ENCODE peak calls at places on chromosomes 16 and 17, in ten cellular contexts. One of them, this sample, is unnamed.

GRCh38 chr16:4402439-4403132 is 13.8 kb downstream of the CORO7 start:
- DNase-seq in prostate gland: peak
- DNase-seq in A549: peak
- DNase-seq in heart left ventricle: peak
- DNase-seq in right lobe of liver: peak
- DNase-seq in lower leg skin: peak
- DNase-seq in GM12892: peak
- DNase-seq in Peyer's patch: peak
- DNase-seq in IMR-90: peak
- DNase-seq in adrenal gland: peak
- DNase-seq in this sample: peak

GRCh38 chr17:72594248-72594647 is 473.4 kb downstream of the SOX9 start:
- DNase-seq in lower leg skin: no peak
- DNase-seq in adrenal gland: no peak
- DNase-seq in prostate gland: no peak
- DNase-seq in right lobe of liver: no peak
- DNase-seq in A549: no peak
- DNase-seq in heart left ventricle: no peak
- DNase-seq in IMR-90: no peak
- DNase-seq in Peyer's patch: no peak
- DNase-seq in GM12892: no peak
- DNase-seq in this sample: no peak

GRCh38 chr16:273547-274421 is 2.0 kb downstream of the RGS11 start:
- DNase-seq in GM12892: peak
- DNase-seq in IMR-90: no peak
- DNase-seq in A549: peak
- DNase-seq in adrenal gland: no peak
- DNase-seq in lower leg skin: no peak
- DNase-seq in heart left ventricle: no peak
- DNase-seq in Peyer's patch: peak
- DNase-seq in right lobe of liver: no peak
- DNase-seq in prostate gland: no peak
- DNase-seq in this sample: peak

GRCh38 chr16:73002836-73003235 is 45.1 kb downstream of the ZFHX3 start:
- DNase-seq in adrenal gland: no peak
- DNase-seq in GM12892: no peak
- DNase-seq in right lobe of liver: no peak
- DNase-seq in lower leg skin: no peak
- DNase-seq in IMR-90: peak
- DNase-seq in prostate gland: no peak
- DNase-seq in Peyer's patch: no peak
- DNase-seq in A549: no peak
- DNase-seq in heart left ventricle: no peak
- DNase-seq in this sample: no peak

GRCh38 chr16:29836623-29837022 is 16.4 kb downstream of the MVP start:
- DNase-seq in GM12892: no peak
- DNase-seq in right lobe of liver: no peak
- DNase-seq in lower leg skin: no peak
- DNase-seq in IMR-90: no peak
- DNase-seq in A549: no peak
- DNase-seq in heart left ventricle: no peak
- DNase-seq in prostate gland: no peak
- DNase-seq in Peyer's patch: no peak
- DNase-seq in adrenal gland: no peak
- DNase-seq in this sample: no peak

GRCh38 chr17:81285179-81285878 is 9.8 kb downstream of the SLC38A10 start:
- DNase-seq in IMR-90: peak
- DNase-seq in heart left ventricle: peak
- DNase-seq in lower leg skin: peak
- DNase-seq in right lobe of liver: peak
- DNase-seq in adrenal gland: peak
- DNase-seq in A549: no peak
- DNase-seq in Peyer's patch: peak
- DNase-seq in GM12892: peak
- DNase-seq in prostate gland: no peak
- DNase-seq in this sample: peak

GRCh38 chr17:61409301-61410099 is 9.9 kb downstream of the TBX2 start:
- DNase-seq in IMR-90: peak
- DNase-seq in Peyer's patch: peak
- DNase-seq in heart left ventricle: peak
- DNase-seq in GM12892: peak
- DNase-seq in prostate gland: peak
- DNase-seq in adrenal gland: peak
- DNase-seq in A549: peak
- DNase-seq in right lobe of liver: peak
- DNase-seq in lower leg skin: peak
- DNase-seq in this sample: peak

GRCh38 chr16:15643453-15644305 is 725 bp upstream of the MARF1 start:
- DNase-seq in A549: peak
- DNase-seq in prostate gland: peak
- DNase-seq in adrenal gland: peak
- DNase-seq in right lobe of liver: no peak
- DNase-seq in Peyer's patch: no peak
- DNase-seq in heart left ventricle: peak
- DNase-seq in lower leg skin: no peak
- DNase-seq in GM12892: no peak
- DNase-seq in IMR-90: peak
- DNase-seq in this sample: peak

DNA sequence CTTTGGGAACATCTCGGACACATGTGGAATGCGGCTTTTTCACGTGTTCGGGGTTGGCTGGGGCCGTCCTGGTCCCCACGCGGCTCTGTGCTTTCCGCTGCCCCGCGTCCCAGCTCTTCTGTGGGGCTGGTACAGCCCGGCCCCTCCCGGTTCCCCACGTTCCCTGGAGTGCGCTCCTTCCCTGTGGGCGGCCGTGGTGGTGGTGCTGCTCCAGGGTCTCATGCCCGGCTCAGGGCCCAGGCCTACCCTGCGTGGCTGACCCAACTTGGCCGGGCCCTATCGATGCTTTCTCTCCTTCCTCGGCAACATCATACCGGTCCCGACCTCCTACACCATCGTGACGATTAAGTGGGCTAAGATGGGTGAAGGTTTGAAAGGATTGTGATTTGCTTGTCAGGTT is 3.3 kb downstream of the TELO2 start:
- DNase-seq in A549: no peak
- DNase-seq in heart left ventricle: no peak
- DNase-seq in IMR-90: no peak
- DNase-seq in Peyer's patch: no peak
- DNase-seq in lower leg skin: no peak
- DNase-seq in adrenal gland: no peak
- DNase-seq in right lobe of liver: no peak
- DNase-seq in prostate gland: no peak
- DNase-seq in GM12892: no peak
- DNase-seq in this sample: no peak
- TF ChIP-seq POLR2A in A549: no peak
- TF ChIP-seq POLR2A in heart left ventricle: no peak
- TF ChIP-seq POLR2A in IMR-90: no peak
- TF ChIP-seq POLR2A in Peyer's patch: no peak
- TF ChIP-seq POLR2A in lower leg skin: no peak
- TF ChIP-seq POLR2A in adrenal gland: no peak
- TF ChIP-seq POLR2A in right lobe of liver: no peak
- TF ChIP-seq POLR2A in prostate gland: no peak
- TF ChIP-seq POLR2A in GM12892: no peak
- TF ChIP-seq POLR2A in this sample: no peak

DNA sequence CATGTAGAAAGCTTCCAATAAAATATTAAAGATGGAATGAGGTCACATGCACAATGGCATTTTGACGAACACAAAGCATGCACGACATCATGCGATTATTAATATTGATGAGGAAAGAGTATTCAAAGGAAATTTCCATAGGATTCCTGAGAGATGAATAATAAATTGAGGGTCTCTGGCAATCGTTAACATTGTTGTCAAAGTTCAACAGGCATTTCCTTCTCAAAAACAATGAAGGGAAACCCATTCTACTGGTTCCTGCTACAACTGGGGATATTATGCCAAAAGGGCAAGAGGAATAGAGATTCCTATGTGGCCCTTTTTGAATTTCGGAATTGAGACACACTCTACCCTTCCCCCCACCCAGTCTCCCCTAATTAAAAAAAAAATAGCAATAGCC is 128.3 kb upstream of the NUDT7 start:
- DNase-seq in IMR-90: no peak
- DNase-seq in adrenal gland: no peak
- DNase-seq in prostate gland: no peak
- DNase-seq in GM12892: no peak
- DNase-seq in lower leg skin: no peak
- DNase-seq in right lobe of liver: no peak
- DNase-seq in A549: no peak
- DNase-seq in Peyer's patch: no peak
- DNase-seq in heart left ventricle: no peak
- DNase-seq in this sample: no peak
- TF ChIP-seq POLR2A in IMR-90: no peak
- TF ChIP-seq POLR2A in adrenal gland: no peak
- TF ChIP-seq POLR2A in prostate gland: no peak
- TF ChIP-seq POLR2A in GM12892: no peak
- TF ChIP-seq POLR2A in lower leg skin: no peak
- TF ChIP-seq POLR2A in right lobe of liver: no peak
- TF ChIP-seq POLR2A in A549: no peak
- TF ChIP-seq POLR2A in Peyer's patch: no peak
- TF ChIP-seq POLR2A in heart left ventricle: no peak
- TF ChIP-seq POLR2A in this sample: no peak

GRCh38 chr16:68311316-68311620 is 449 bp downstream of the PRMT7 start:
- DNase-seq in lower leg skin: no peak
- DNase-seq in heart left ventricle: no peak
- DNase-seq in GM12892: no peak
- DNase-seq in prostate gland: no peak
- DNase-seq in A549: no peak
- DNase-seq in adrenal gland: no peak
- DNase-seq in IMR-90: peak
- DNase-seq in Peyer's patch: no peak
- DNase-seq in right lobe of liver: no peak
- DNase-seq in this sample: no peak

GRCh38 chr16:68306633-68307032 is 4.1 kb downstream of the SLC7A6OS start:
- DNase-seq in A549: no peak
- DNase-seq in Peyer's patch: no peak
- DNase-seq in adrenal gland: no peak
- DNase-seq in heart left ventricle: no peak
- DNase-seq in IMR-90: no peak
- DNase-seq in prostate gland: no peak
- DNase-seq in right lobe of liver: no peak
- DNase-seq in GM12892: no peak
- DNase-seq in lower leg skin: no peak
- DNase-seq in this sample: no peak

GRCh38 chr16:68309798-68310197 is 948 bp downstream of the SLC7A6OS start:
- DNase-seq in right lobe of liver: no peak
- DNase-seq in adrenal gland: no peak
- DNase-seq in prostate gland: no peak
- DNase-seq in Peyer's patch: no peak
- DNase-seq in GM12892: no peak
- DNase-seq in heart left ventricle: no peak
- DNase-seq in A549: no peak
- DNase-seq in lower leg skin: no peak
- DNase-seq in IMR-90: no peak
- DNase-seq in this sample: no peak

GRCh38 chr16:68313116-68313515 is 2.3 kb downstream of the PRMT7 start:
- DNase-seq in adrenal gland: no peak
- DNase-seq in lower leg skin: no peak
- DNase-seq in right lobe of liver: no peak
- DNase-seq in heart left ventricle: no peak
- DNase-seq in IMR-90: no peak
- DNase-seq in prostate gland: no peak
- DNase-seq in Peyer's patch: no peak
- DNase-seq in GM12892: no peak
- DNase-seq in A549: no peak
- DNase-seq in this sample: no peak

DNA sequence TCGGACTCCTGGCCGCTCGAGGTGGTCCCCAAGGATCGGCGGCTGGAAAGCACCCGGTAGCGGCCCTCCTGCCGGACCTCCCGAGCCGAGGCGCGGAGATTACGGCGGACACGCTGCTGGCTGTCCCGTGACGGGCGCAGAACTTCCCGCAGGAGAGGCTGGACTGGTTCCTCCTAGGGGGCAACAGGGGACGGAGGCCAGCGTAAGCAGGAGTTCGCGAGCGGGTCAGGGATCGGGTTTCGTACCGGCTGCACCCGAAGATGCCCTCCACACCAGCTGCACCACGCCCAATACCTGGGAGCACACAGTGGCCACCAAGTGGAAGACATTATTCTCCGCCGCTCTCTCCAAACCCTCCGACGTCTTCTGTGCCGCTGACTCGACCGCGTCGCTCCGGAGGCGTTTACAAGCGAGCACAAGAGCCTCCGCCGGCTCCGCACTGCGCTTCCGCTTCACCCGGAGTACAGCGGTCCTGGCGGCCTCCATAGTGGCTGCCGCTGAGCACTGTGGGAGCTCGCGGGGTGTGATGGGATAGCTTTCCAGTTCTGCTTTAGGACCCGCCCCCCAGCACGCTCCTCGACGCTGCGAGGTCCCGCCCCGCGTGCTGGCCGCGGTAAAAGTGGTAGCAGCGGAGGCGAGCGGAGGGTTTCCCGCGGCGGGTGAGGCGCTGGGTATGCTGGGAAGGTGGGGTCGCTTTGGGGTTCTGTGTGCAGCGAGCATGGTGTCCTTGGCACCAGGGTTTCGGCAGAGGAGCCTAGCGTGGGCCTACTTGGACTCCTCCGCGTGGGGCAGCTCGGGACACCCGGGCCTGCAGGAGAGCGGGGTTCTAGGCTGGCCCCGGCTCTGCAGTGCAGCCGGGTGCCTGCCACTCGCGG is at the start of the genes PRMT7 and SLC7A6OS:
- DNase-seq in A549: peak
- DNase-seq in adrenal gland: peak
- DNase-seq in lower leg skin: peak
- DNase-seq in IMR-90: peak
- DNase-seq in Peyer's patch: peak
- DNase-seq in GM12892: peak
- DNase-seq in heart left ventricle: peak
- DNase-seq in prostate gland: peak
- DNase-seq in right lobe of liver: peak
- DNase-seq in this sample: peak
- TF ChIP-seq POLR2A in A549: peak
- TF ChIP-seq POLR2A in adrenal gland: no peak
- TF ChIP-seq POLR2A in lower leg skin: no peak
- TF ChIP-seq POLR2A in IMR-90: peak
- TF ChIP-seq POLR2A in Peyer's patch: peak
- TF ChIP-seq POLR2A in GM12892: peak
- TF ChIP-seq POLR2A in heart left ventricle: no peak
- TF ChIP-seq POLR2A in prostate gland: peak
- TF ChIP-seq POLR2A in right lobe of liver: peak
- TF ChIP-seq POLR2A in this sample: peak

GRCh38 chr17:7626307-7626706 is 1.3 kb downstream of the SAT2 start:
- DNase-seq in prostate gland: no peak
- DNase-seq in adrenal gland: peak
- DNase-seq in GM12892: no peak
- DNase-seq in IMR-90: no peak
- DNase-seq in Peyer's patch: no peak
- DNase-seq in A549: no peak
- DNase-seq in heart left ventricle: peak
- DNase-seq in lower leg skin: no peak
- DNase-seq in right lobe of liver: peak
- DNase-seq in this sample: no peak

GRCh38 chr17:7623661-7624060 is 4.0 kb downstream of the SAT2 start:
- DNase-seq in IMR-90: no peak
- DNase-seq in prostate gland: no peak
- DNase-seq in A549: no peak
- DNase-seq in Peyer's patch: no peak
- DNase-seq in adrenal gland: no peak
- DNase-seq in GM12892: no peak
- DNase-seq in lower leg skin: no peak
- DNase-seq in heart left ventricle: no peak
- DNase-seq in right lobe of liver: peak
- DNase-seq in this sample: no peak

GRCh38 chr17:7629939-7630571 is at the start of gene SHBG:
- DNase-seq in adrenal gland: no peak
- DNase-seq in GM12892: no peak
- DNase-seq in Peyer's patch: no peak
- DNase-seq in IMR-90: no peak
- DNase-seq in heart left ventricle: no peak
- DNase-seq in prostate gland: no peak
- DNase-seq in lower leg skin: no peak
- DNase-seq in right lobe of liver: peak
- DNase-seq in A549: no peak
- DNase-seq in this sample: no peak

GRCh38 chr17:7626956-7627249 is 718 bp downstream of the SAT2 start:
- DNase-seq in Peyer's patch: no peak
- DNase-seq in prostate gland: no peak
- DNase-seq in adrenal gland: no peak
- DNase-seq in right lobe of liver: no peak
- DNase-seq in IMR-90: no peak
- DNase-seq in lower leg skin: no peak
- DNase-seq in GM12892: no peak
- DNase-seq in A549: no peak
- DNase-seq in heart left ventricle: no peak
- DNase-seq in this sample: no peak

DNA sequence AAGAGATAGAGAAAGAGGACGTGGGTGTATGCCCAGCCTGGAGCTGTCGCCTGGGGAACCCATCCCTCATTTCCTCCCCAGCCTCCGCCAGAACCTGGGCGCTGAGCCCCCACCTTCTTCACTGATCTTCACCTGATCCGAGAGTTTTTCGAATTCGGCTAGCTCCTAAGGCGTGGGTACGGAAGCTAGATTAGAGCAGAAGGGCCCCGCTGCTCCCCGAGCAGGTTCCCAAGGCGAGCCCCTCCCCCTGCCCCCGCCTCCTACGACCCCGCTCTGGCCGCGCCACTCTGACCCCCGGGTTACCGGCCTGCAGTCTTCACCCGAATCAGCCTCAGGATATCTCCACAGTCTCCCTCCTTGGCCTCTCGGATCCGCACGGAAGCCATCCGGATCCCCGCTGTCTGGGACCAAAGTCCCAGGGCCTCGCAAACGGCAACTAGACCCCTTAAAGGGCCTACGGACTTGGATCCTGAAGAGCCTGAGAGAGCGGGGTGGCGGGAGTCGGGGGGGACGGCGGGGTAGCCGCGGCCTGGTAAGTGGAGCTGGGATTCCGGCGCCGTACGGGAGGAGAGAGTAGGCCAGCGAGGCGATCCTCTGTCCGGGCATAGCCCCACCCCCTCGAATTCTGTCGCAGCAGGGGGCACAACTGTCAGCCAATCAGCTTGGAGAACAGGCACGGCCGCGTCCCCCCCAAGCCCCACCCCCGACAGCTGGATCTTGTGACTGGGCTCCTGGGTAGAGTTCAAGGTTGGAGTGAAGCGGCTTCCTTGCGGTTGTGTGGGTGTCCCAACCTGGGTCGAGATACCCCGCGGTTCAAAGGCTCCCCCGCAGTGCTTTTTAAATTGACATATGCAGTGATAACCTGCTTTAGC is at the start of gene SAT2:
- DNase-seq in Peyer's patch: peak
- DNase-seq in GM12892: peak
- DNase-seq in lower leg skin: peak
- DNase-seq in A549: peak
- DNase-seq in heart left ventricle: peak
- DNase-seq in adrenal gland: peak
- DNase-seq in right lobe of liver: peak
- DNase-seq in prostate gland: peak
- DNase-seq in IMR-90: peak
- DNase-seq in this sample: peak
- TF ChIP-seq POLR2A in Peyer's patch: peak
- TF ChIP-seq POLR2A in GM12892: peak
- TF ChIP-seq POLR2A in lower leg skin: no peak
- TF ChIP-seq POLR2A in A549: peak
- TF ChIP-seq POLR2A in heart left ventricle: no peak
- TF ChIP-seq POLR2A in adrenal gland: peak
- TF ChIP-seq POLR2A in right lobe of liver: peak
- TF ChIP-seq POLR2A in prostate gland: peak
- TF ChIP-seq POLR2A in IMR-90: peak
- TF ChIP-seq POLR2A in this sample: peak

This sample was measured in transverse colon.